ENCODE peak calls at places on chromosomes 3 and 15, in seven cellular contexts. One of them, this sample, is unnamed.

GRCh38 chr3:168053115-168053514 is 42.6 kb downstream of the GOLIM4 start:
- DNase-seq in upper lobe of right lung: no peak
- DNase-seq in brain microvascular endothelial cell: no peak
- DNase-seq in lung: no peak
- DNase-seq in aorta: no peak
- DNase-seq in psoas muscle: no peak
- DNase-seq in ascending aorta: no peak
- DNase-seq in this sample: no peak

GRCh38 chr3:170196833-170197232 is 15.3 kb upstream of the PHC3 start:
- DNase-seq in ascending aorta: no peak
- DNase-seq in upper lobe of right lung: no peak
- DNase-seq in psoas muscle: no peak
- DNase-seq in brain microvascular endothelial cell: no peak
- DNase-seq in aorta: no peak
- DNase-seq in lung: no peak
- DNase-seq in this sample: no peak

GRCh38 chr3:73547427-73548036 is 77.2 kb downstream of the PDZRN3 start:
- DNase-seq in psoas muscle: no peak
- DNase-seq in ascending aorta: no peak
- DNase-seq in lung: no peak
- DNase-seq in aorta: no peak
- DNase-seq in brain microvascular endothelial cell: peak; percentile 34
- DNase-seq in upper lobe of right lung: no peak
- DNase-seq in this sample: no peak

GRCh38 chr3:11391930-11392688 is 119.9 kb downstream of the ATG7 start:
- DNase-seq in aorta: no peak
- DNase-seq in psoas muscle: no peak
- DNase-seq in ascending aorta: no peak
- DNase-seq in lung: no peak
- DNase-seq in brain microvascular endothelial cell: peak; percentile 70
- DNase-seq in upper lobe of right lung: no peak
- DNase-seq in this sample: no peak

GRCh38 chr3:194507571-194507970 is 20.8 kb upstream of the ATP13A3 start:
- DNase-seq in upper lobe of right lung: no peak
- DNase-seq in lung: no peak
- DNase-seq in aorta: no peak
- DNase-seq in psoas muscle: no peak
- DNase-seq in brain microvascular endothelial cell: no peak
- DNase-seq in ascending aorta: no peak
- DNase-seq in this sample: no peak

GRCh38 chr3:3699407-3699806 is 99.8 kb upstream of the LRRN1 start:
- DNase-seq in psoas muscle: no peak
- DNase-seq in upper lobe of right lung: no peak
- DNase-seq in brain microvascular endothelial cell: no peak
- DNase-seq in ascending aorta: no peak
- DNase-seq in lung: no peak
- DNase-seq in aorta: no peak
- DNase-seq in this sample: no peak

GRCh38 chr15:66839511-66840112 is 137.6 kb downstream of the SMAD6 start:
- DNase-seq in upper lobe of right lung: peak; percentile 4
- DNase-seq in psoas muscle: no peak
- DNase-seq in brain microvascular endothelial cell: no peak
- DNase-seq in aorta: peak; percentile 23
- DNase-seq in lung: no peak
- DNase-seq in ascending aorta: no peak
- DNase-seq in this sample: no peak

GRCh38 chr3:10504161-10505049 is 981 bp downstream of the ATP2B2 start:
- DNase-seq in brain microvascular endothelial cell: no peak
- DNase-seq in aorta: no peak
- DNase-seq in upper lobe of right lung: no peak
- DNase-seq in ascending aorta: no peak
- DNase-seq in lung: no peak
- DNase-seq in psoas muscle: no peak
- DNase-seq in this sample: no peak

GRCh38 chr15:20358066-20358780 is 183.4 kb downstream of the GOLGA6L6 start:
- DNase-seq in aorta: peak; percentile 83
- DNase-seq in psoas muscle: peak; percentile 21
- DNase-seq in ascending aorta: peak; percentile 62
- DNase-seq in brain microvascular endothelial cell: no peak
- DNase-seq in upper lobe of right lung: peak; percentile 77
- DNase-seq in lung: no peak
- DNase-seq in this sample: peak; percentile 78

GRCh38 chr3:126259411-126260391 is 79.3 kb upstream of the ALDH1L1 start:
- DNase-seq in brain microvascular endothelial cell: peak; percentile 37
- DNase-seq in psoas muscle: peak; percentile 66
- DNase-seq in ascending aorta: peak; percentile 91
- DNase-seq in upper lobe of right lung: peak; percentile 85
- DNase-seq in lung: no peak
- DNase-seq in aorta: peak; percentile 87
- DNase-seq in this sample: no peak

GRCh38 chr15:100770781-100771584 is 108.6 kb upstream of the ALDH1A3 start:
- DNase-seq in ascending aorta: peak; percentile 37
- DNase-seq in aorta: peak; percentile 40
- DNase-seq in brain microvascular endothelial cell: no peak
- DNase-seq in upper lobe of right lung: peak; percentile 32
- DNase-seq in psoas muscle: no peak
- DNase-seq in lung: peak; percentile 16
- DNase-seq in this sample: peak; percentile 47

GRCh38 chr3:50539356-50539838 is 28.1 kb downstream of the C3orf18 start:
- DNase-seq in lung: no peak
- DNase-seq in aorta: no peak
- DNase-seq in psoas muscle: no peak
- DNase-seq in ascending aorta: no peak
- DNase-seq in brain microvascular endothelial cell: no peak
- DNase-seq in upper lobe of right lung: no peak
- DNase-seq in this sample: no peak

GRCh38 chr3:155385896-155386295 is 92.4 kb upstream of the STRIT1 start:
- DNase-seq in ascending aorta: no peak
- DNase-seq in aorta: no peak
- DNase-seq in psoas muscle: no peak
- DNase-seq in upper lobe of right lung: no peak
- DNase-seq in lung: no peak
- DNase-seq in brain microvascular endothelial cell: no peak
- DNase-seq in this sample: no peak

GRCh38 chr15:68158046-68158628 is 47.0 kb downstream of the CALML4 start:
- DNase-seq in psoas muscle: no peak
- DNase-seq in ascending aorta: no peak
- DNase-seq in lung: no peak
- DNase-seq in brain microvascular endothelial cell: no peak
- DNase-seq in upper lobe of right lung: no peak
- DNase-seq in aorta: no peak
- DNase-seq in this sample: no peak

GRCh38 chr3:167102071-167102470 is 278.0 kb downstream of the ZBBX start:
- DNase-seq in psoas muscle: no peak
- DNase-seq in brain microvascular endothelial cell: no peak
- DNase-seq in lung: no peak
- DNase-seq in upper lobe of right lung: no peak
- DNase-seq in aorta: no peak
- DNase-seq in ascending aorta: no peak
- DNase-seq in this sample: no peak

GRCh38 chr3:17740703-17741102 is 1.7 kb downstream of the TBC1D5 start:
- DNase-seq in ascending aorta: no peak
- DNase-seq in psoas muscle: no peak
- DNase-seq in upper lobe of right lung: no peak
- DNase-seq in lung: no peak
- DNase-seq in aorta: no peak
- DNase-seq in brain microvascular endothelial cell: peak; percentile 13
- DNase-seq in this sample: no peak

DNA sequence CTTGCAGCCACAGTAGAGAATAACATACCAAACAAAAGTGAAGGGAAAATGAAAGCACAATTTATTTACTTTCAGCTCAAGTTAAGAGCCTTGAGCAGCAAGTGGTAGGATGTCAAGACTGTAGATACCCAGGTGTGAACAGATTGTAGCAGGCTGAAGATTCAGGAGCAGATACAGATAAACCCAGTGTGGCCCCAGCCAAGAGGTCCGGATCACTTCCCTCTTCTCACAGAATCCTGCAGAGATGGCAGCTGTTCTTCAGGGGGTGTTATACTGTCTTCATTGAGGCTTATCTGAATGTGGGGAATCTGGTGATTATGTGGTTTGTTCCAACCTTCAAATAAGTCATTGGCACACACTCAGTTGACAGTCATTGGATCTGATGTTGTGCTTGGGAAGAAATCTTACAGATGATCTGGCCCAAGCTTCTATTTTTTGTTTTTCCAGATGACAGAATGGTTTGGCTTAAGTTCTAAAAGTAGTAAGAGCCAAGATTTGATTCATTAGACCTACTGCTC is 2.2 kb downstream of the STARD9 start:
- DNase-seq in aorta: no peak
- DNase-seq in psoas muscle: no peak
- DNase-seq in upper lobe of right lung: no peak
- DNase-seq in ascending aorta: no peak
- DNase-seq in brain microvascular endothelial cell: peak; percentile 57
- DNase-seq in lung: no peak
- DNase-seq in this sample: no peak
- H3K4me3 ChIP-seq in aorta: no peak overlapping the region
- H3K4me3 ChIP-seq in psoas muscle: peak overlapping the region; percentile 90
- H3K4me3 ChIP-seq in upper lobe of right lung: no peak overlapping the region
- H3K4me3 ChIP-seq in ascending aorta: peak overlapping the region; percentile 40
- H3K4me3 ChIP-seq in brain microvascular endothelial cell: no peak overlapping the region
- H3K4me3 ChIP-seq in lung: no peak overlapping the region
- H3K4me3 ChIP-seq in this sample: no peak overlapping the region

GRCh38 chr3:107239703-107240102 is 137.5 kb upstream of the CCDC54 start:
- DNase-seq in psoas muscle: no peak
- DNase-seq in lung: no peak
- DNase-seq in aorta: no peak
- DNase-seq in ascending aorta: no peak
- DNase-seq in brain microvascular endothelial cell: no peak
- DNase-seq in upper lobe of right lung: no peak
- DNase-seq in this sample: no peak
- H3K4me3 ChIP-seq in psoas muscle: peak overlapping the region; percentile 96
- H3K4me3 ChIP-seq in lung: no peak overlapping the region
- H3K4me3 ChIP-seq in aorta: peak overlapping the region; percentile 82
- H3K4me3 ChIP-seq in ascending aorta: peak overlapping the region; percentile 78
- H3K4me3 ChIP-seq in brain microvascular endothelial cell: no peak overlapping the region
- H3K4me3 ChIP-seq in upper lobe of right lung: peak overlapping the region; percentile 88
- H3K4me3 ChIP-seq in this sample: peak overlapping the region; percentile 64

GRCh38 chr3:67123914-67124313 is 125.8 kb downstream of the KBTBD8 start:
- DNase-seq in upper lobe of right lung: no peak
- DNase-seq in psoas muscle: no peak
- DNase-seq in ascending aorta: no peak
- DNase-seq in brain microvascular endothelial cell: no peak
- DNase-seq in lung: no peak
- DNase-seq in aorta: no peak
- DNase-seq in this sample: no peak

GRCh38 chr3:67127254-67127653 is 129.1 kb downstream of the KBTBD8 start:
- DNase-seq in lung: no peak
- DNase-seq in psoas muscle: no peak
- DNase-seq in upper lobe of right lung: no peak
- DNase-seq in aorta: no peak
- DNase-seq in ascending aorta: no peak
- DNase-seq in brain microvascular endothelial cell: no peak
- DNase-seq in this sample: no peak
- H3K4me3 ChIP-seq in lung: no peak overlapping the region
- H3K4me3 ChIP-seq in psoas muscle: no peak overlapping the region
- H3K4me3 ChIP-seq in upper lobe of right lung: no peak overlapping the region
- H3K4me3 ChIP-seq in aorta: no peak overlapping the region
- H3K4me3 ChIP-seq in ascending aorta: no peak overlapping the region
- H3K4me3 ChIP-seq in brain microvascular endothelial cell: no peak overlapping the region
- H3K4me3 ChIP-seq in this sample: no peak overlapping the region

GRCh38 chr3:98185180-98185579 is 18.7 kb downstream of the OR5H15 start:
- DNase-seq in psoas muscle: no peak
- DNase-seq in upper lobe of right lung: no peak
- DNase-seq in aorta: no peak
- DNase-seq in lung: no peak
- DNase-seq in brain microvascular endothelial cell: no peak
- DNase-seq in ascending aorta: no peak
- DNase-seq in this sample: no peak

DNA sequence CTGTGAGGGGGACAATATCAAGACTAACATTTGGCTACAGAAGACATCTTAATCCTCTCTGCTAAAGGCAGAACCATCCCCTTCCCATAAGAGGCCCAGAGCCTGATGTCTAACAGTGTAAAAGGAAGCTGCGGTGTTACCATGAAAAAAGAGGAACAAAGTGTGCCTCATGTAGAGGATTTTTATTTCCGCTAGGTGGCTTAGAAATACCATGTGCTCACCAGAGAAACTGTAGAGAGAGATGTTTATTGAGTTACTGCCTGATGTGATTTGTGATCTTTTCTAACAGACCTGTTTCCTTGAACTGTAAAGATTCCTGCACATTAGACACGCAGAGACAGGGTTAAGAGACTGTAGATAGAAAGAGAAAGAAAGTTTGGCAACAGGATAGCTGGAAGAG is 22.1 kb downstream of the OR5H15 start:
- DNase-seq in ascending aorta: no peak
- DNase-seq in lung: no peak
- DNase-seq in aorta: no peak
- DNase-seq in upper lobe of right lung: no peak
- DNase-seq in psoas muscle: no peak
- DNase-seq in brain microvascular endothelial cell: no peak
- DNase-seq in this sample: no peak
- H3K4me3 ChIP-seq in ascending aorta: no peak overlapping the region
- H3K4me3 ChIP-seq in lung: no peak overlapping the region
- H3K4me3 ChIP-seq in aorta: no peak overlapping the region
- H3K4me3 ChIP-seq in upper lobe of right lung: no peak overlapping the region
- H3K4me3 ChIP-seq in psoas muscle: no peak overlapping the region
- H3K4me3 ChIP-seq in brain microvascular endothelial cell: no peak overlapping the region
- H3K4me3 ChIP-seq in this sample: no peak overlapping the region

DNA sequence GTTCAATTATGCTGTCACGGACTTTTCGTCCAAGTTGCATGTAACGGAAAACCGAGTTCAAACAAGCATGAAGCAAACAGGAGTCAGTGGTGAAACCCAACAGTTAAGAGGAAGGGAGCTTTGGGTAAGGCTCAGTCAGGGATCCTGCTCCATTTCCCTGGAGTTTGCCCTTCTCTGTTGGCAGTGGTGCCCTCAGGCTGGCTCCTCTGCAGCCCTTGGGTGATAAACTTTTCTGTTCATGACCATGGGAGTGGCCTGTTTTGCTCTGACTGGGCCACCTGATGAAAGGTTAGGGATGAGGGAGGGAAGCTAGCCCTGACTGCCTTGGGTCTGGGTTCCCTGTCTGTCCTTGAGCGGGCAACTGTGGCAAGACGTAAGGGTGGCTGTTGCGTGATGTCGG is 16.1 kb downstream of the CHAC1 start:
- DNase-seq in ascending aorta: no peak
- DNase-seq in brain microvascular endothelial cell: no peak
- DNase-seq in lung: no peak
- DNase-seq in upper lobe of right lung: no peak
- DNase-seq in aorta: no peak
- DNase-seq in psoas muscle: no peak
- DNase-seq in this sample: no peak
- H3K4me3 ChIP-seq in ascending aorta: no peak overlapping the region
- H3K4me3 ChIP-seq in brain microvascular endothelial cell: no peak overlapping the region
- H3K4me3 ChIP-seq in lung: no peak overlapping the region
- H3K4me3 ChIP-seq in upper lobe of right lung: no peak overlapping the region
- H3K4me3 ChIP-seq in aorta: no peak overlapping the region
- H3K4me3 ChIP-seq in psoas muscle: no peak overlapping the region
- H3K4me3 ChIP-seq in this sample: no peak overlapping the region

This sample was measured in RWPE2.